ENCODE peak calls at places on chromosomes 13 and 19, in four cellular contexts. One of them, this sample, is unnamed. For H3K36me3, the result is how much of the 10 kb centered on the place peaks cover.

GRCh38 chr19:35852029-35852780 is at the start of gene NPHS1:
- DNase-seq in colonic mucosa: no peak
- DNase-seq in kidney: no peak
- DNase-seq in bronchial epithelial cell: no peak
- DNase-seq in this sample: no peak

GRCh38 chr19:39544201-39544903 is 4.4 kb upstream of the EID2 start:
- DNase-seq in kidney: no peak
- DNase-seq in colonic mucosa: no peak
- DNase-seq in bronchial epithelial cell: peak
- DNase-seq in this sample: no peak

GRCh38 chr13:113607477-113608245 is 23.1 kb downstream of the TFDP1 start:
- DNase-seq in bronchial epithelial cell: no peak
- DNase-seq in colonic mucosa: no peak
- DNase-seq in kidney: peak
- DNase-seq in this sample: no peak

GRCh38 chr13:42577538-42577937 is 3.6 kb downstream of the TNFSF11 start:
- DNase-seq in kidney: no peak
- DNase-seq in bronchial epithelial cell: no peak
- DNase-seq in colonic mucosa: no peak
- DNase-seq in this sample: no peak

GRCh38 chr13:25249001-25249543 is 38.2 kb downstream of the MTMR6 start:
- DNase-seq in bronchial epithelial cell: peak
- DNase-seq in kidney: no peak
- DNase-seq in colonic mucosa: no peak
- DNase-seq in this sample: no peak

GRCh38 chr13:75384881-75385707 is 96.9 kb downstream of the TBC1D4 start:
- DNase-seq in kidney: no peak
- DNase-seq in bronchial epithelial cell: no peak
- DNase-seq in colonic mucosa: no peak
- DNase-seq in this sample: no peak

GRCh38 chr19:2421581-2422306 is 5.6 kb downstream of the TIMM13 start:
- DNase-seq in kidney: no peak
- DNase-seq in colonic mucosa: no peak
- DNase-seq in bronchial epithelial cell: no peak
- DNase-seq in this sample: no peak

GRCh38 chr13:49292742-49293498 is 45.2 kb downstream of the CDADC1 start:
- DNase-seq in bronchial epithelial cell: no peak
- DNase-seq in kidney: no peak
- DNase-seq in colonic mucosa: no peak
- DNase-seq in this sample: no peak

GRCh38 chr19:4439243-4439642 is 18.4 kb downstream of the UBXN6 start:
- DNase-seq in kidney: no peak
- DNase-seq in bronchial epithelial cell: no peak
- DNase-seq in colonic mucosa: no peak
- DNase-seq in this sample: no peak

GRCh38 chr13:72527333-72527732 is 200.1 kb downstream of the MZT1 start:
- DNase-seq in bronchial epithelial cell: no peak
- DNase-seq in colonic mucosa: no peak
- DNase-seq in kidney: no peak
- DNase-seq in this sample: no peak

GRCh38 chr19:3243851-3244700 is 19.6 kb downstream of the CELF5 start:
- DNase-seq in bronchial epithelial cell: peak
- DNase-seq in kidney: no peak
- DNase-seq in colonic mucosa: peak
- DNase-seq in this sample: peak

GRCh38 chr19:43480574-43480973 is 15.2 kb upstream of the LYPD3 start:
- DNase-seq in kidney: no peak
- DNase-seq in colonic mucosa: no peak
- DNase-seq in bronchial epithelial cell: no peak
- DNase-seq in this sample: no peak

GRCh38 chr19:35332817-35333216 is 3.8 kb downstream of the CD22 start:
- DNase-seq in colonic mucosa: no peak
- DNase-seq in kidney: peak
- DNase-seq in bronchial epithelial cell: no peak
- DNase-seq in this sample: no peak

GRCh38 chr19:33301011-33301899 is 1.1 kb downstream of the CEBPA start:
- DNase-seq in kidney: peak
- DNase-seq in bronchial epithelial cell: no peak
- DNase-seq in colonic mucosa: no peak
- DNase-seq in this sample: peak

GRCh38 chr13:102141625-102142472 is 260.0 kb downstream of the FGF14 start:
- DNase-seq in kidney: no peak
- DNase-seq in bronchial epithelial cell: peak
- DNase-seq in colonic mucosa: no peak
- DNase-seq in this sample: no peak

GRCh38 chr13:41546372-41547252 is 89.3 kb downstream of the RGCC start:
- DNase-seq in kidney: no peak
- DNase-seq in bronchial epithelial cell: peak
- DNase-seq in colonic mucosa: peak
- DNase-seq in this sample: no peak

GRCh38 chr19:30411714-30412113 is 39.5 kb downstream of the ZNF536 start:
- DNase-seq in kidney: no peak
- DNase-seq in colonic mucosa: no peak
- DNase-seq in bronchial epithelial cell: no peak
- DNase-seq in this sample: no peak

GRCh38 chr19:35528218-35529038 is at the start of gene SBSN:
- DNase-seq in bronchial epithelial cell: peak
- DNase-seq in kidney: no peak
- DNase-seq in colonic mucosa: no peak
- DNase-seq in this sample: no peak

GRCh38 chr13:22940736-22941135 is 240.0 kb upstream of the SGCG start:
- DNase-seq in bronchial epithelial cell: no peak
- DNase-seq in kidney: peak
- DNase-seq in colonic mucosa: no peak
- DNase-seq in this sample: no peak

GRCh38 chr13:59038824-59039223 is 1124.9 kb downstream of the DIAPH3 start:
- DNase-seq in colonic mucosa: no peak
- DNase-seq in kidney: no peak
- DNase-seq in bronchial epithelial cell: peak
- DNase-seq in this sample: no peak

GRCh38 chr13:51673165-51673564 is 88.9 kb downstream of the WDFY2 start:
- DNase-seq in colonic mucosa: no peak
- DNase-seq in kidney: no peak
- DNase-seq in bronchial epithelial cell: no peak
- DNase-seq in this sample: no peak

GRCh38 chr19:42334697-42335373 is 9.4 kb downstream of the MEGF8 start:
- DNase-seq in bronchial epithelial cell: no peak
- DNase-seq in kidney: no peak
- DNase-seq in colonic mucosa: no peak
- DNase-seq in this sample: no peak

GRCh38 chr19:3984908-3985642 is at the start of gene EEF2:
- DNase-seq in kidney: peak
- DNase-seq in colonic mucosa: peak
- DNase-seq in bronchial epithelial cell: peak
- DNase-seq in this sample: peak

GRCh38 chr19:54534156-54534555 is 31.5 kb downstream of the LAIR2 start:
- DNase-seq in kidney: no peak
- DNase-seq in colonic mucosa: no peak
- DNase-seq in bronchial epithelial cell: no peak
- DNase-seq in this sample: no peak

GRCh38 chr19:43809762-43810696 is 7.8 kb upstream of the LYPD5 start:
- DNase-seq in colonic mucosa: no peak
- DNase-seq in bronchial epithelial cell: peak
- DNase-seq in kidney: no peak
- DNase-seq in this sample: no peak

GRCh38 chr19:37221136-37221535 is 3.1 kb downstream of the ZNF383 start:
- DNase-seq in colonic mucosa: no peak
- DNase-seq in bronchial epithelial cell: peak
- DNase-seq in kidney: no peak
- DNase-seq in this sample: no peak

GRCh38 chr13:25051065-25051464 is 44.9 kb upstream of the PABPC3 start:
- DNase-seq in kidney: no peak
- DNase-seq in colonic mucosa: no peak
- DNase-seq in bronchial epithelial cell: no peak
- DNase-seq in this sample: no peak

GRCh38 chr19:7645656-7646425 is 8.9 kb downstream of the STXBP2 start:
- DNase-seq in kidney: no peak
- DNase-seq in bronchial epithelial cell: no peak
- DNase-seq in colonic mucosa: no peak
- DNase-seq in this sample: no peak

GRCh38 chr19:16266586-16266942 is 58.1 kb upstream of the KLF2 start:
- DNase-seq in kidney: peak
- DNase-seq in colonic mucosa: no peak
- DNase-seq in bronchial epithelial cell: no peak
- DNase-seq in this sample: no peak

GRCh38 chr13:84430441-84430840 is 548.2 kb upstream of the SLITRK1 start:
- DNase-seq in colonic mucosa: no peak
- DNase-seq in kidney: no peak
- DNase-seq in bronchial epithelial cell: no peak
- DNase-seq in this sample: no peak

GRCh38 chr13:26440111-26440510 is 117.4 kb upstream of the WASF3 start:
- DNase-seq in bronchial epithelial cell: no peak
- DNase-seq in colonic mucosa: no peak
- DNase-seq in kidney: no peak
- DNase-seq in this sample: no peak

GRCh38 chr19:2976609-2977000 is 759 bp upstream of the TLE6 start:
- DNase-seq in bronchial epithelial cell: no peak
- DNase-seq in colonic mucosa: no peak
- DNase-seq in kidney: no peak
- DNase-seq in this sample: no peak

GRCh38 chr13:110363009-110363408 is 55.9 kb downstream of the COL4A2 start:
- DNase-seq in kidney: no peak
- DNase-seq in bronchial epithelial cell: no peak
- DNase-seq in colonic mucosa: no peak
- DNase-seq in this sample: no peak

GRCh38 chr13:95185851-95186250 is 115.4 kb downstream of the ABCC4 start:
- DNase-seq in colonic mucosa: no peak
- DNase-seq in bronchial epithelial cell: no peak
- DNase-seq in kidney: no peak
- DNase-seq in this sample: peak

GRCh38 chr19:57280913-57281425 is 684 bp downstream of the ZNF460 start:
- DNase-seq in colonic mucosa: no peak
- DNase-seq in kidney: no peak
- DNase-seq in bronchial epithelial cell: no peak
- DNase-seq in this sample: no peak

GRCh38 chr13:37868691-37869505 is 674 bp downstream of the TRPC4 start:
- DNase-seq in kidney: peak
- DNase-seq in colonic mucosa: no peak
- DNase-seq in bronchial epithelial cell: no peak
- DNase-seq in this sample: no peak

GRCh38 chr19:32372726-32373613 is 27.6 kb downstream of the ZNF507 start:
- DNase-seq in colonic mucosa: no peak
- DNase-seq in bronchial epithelial cell: no peak
- DNase-seq in kidney: no peak
- DNase-seq in this sample: no peak

DNA sequence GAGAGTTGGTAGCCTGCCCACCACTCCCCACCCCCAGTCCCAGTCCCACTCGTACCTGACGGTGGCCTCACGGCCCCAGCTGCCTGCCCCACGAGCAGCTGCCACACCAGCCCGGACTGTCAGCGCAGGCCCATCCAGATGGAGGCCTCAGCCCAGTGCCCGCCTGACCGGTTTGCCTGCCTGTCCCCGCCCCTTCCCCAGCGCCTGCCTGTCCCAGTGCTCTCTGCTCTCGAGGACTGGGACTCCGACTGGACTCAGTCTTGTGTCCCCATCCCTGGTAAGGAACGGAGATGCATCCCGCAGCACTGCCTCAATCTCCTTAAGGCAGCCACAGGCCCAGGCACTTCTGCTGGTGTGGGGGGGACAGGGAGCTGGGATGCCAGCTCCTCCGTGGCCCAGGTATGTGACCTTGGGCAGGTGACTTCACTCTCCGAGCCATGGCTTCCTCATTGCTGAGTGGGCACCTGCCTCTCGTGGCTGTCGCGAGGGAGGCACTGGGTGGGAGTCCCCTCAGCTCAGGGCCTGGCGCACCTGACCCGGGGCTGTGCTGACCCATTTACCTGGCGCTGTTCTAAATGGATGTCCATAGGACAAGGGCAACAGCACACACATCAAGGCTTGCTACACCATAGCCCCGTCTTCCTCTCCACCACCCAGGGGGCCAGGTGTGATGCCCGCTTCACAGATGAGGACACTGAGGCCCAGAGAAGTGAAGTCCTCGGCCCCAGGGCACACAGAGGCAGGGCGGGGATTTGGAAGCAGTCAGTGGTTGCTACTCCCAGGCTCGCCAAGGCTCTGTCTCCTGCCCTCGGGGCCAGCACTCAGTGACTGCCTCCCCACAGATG is at the start of gene NKPD1:
- DNase-seq in bronchial epithelial cell: peak
- DNase-seq in colonic mucosa: peak
- DNase-seq in kidney: peak
- DNase-seq in this sample: peak
- TF ChIP-seq CTCF in bronchial epithelial cell: no peak
- TF ChIP-seq CTCF in colonic mucosa: no peak
- TF ChIP-seq CTCF in kidney: no peak
- TF ChIP-seq CTCF in this sample: no peak

GRCh38 chr19:844300-844971 is 3.6 kb downstream of the PRTN3 start:
- DNase-seq in bronchial epithelial cell: no peak
- DNase-seq in colonic mucosa: no peak
- DNase-seq in kidney: no peak
- DNase-seq in this sample: no peak

GRCh38 chr19:840519-841206 is at the start of gene PRTN3:
- DNase-seq in kidney: no peak
- DNase-seq in bronchial epithelial cell: no peak
- DNase-seq in colonic mucosa: no peak
- DNase-seq in this sample: no peak

GRCh38 chr19:843180-843835 is 2.5 kb downstream of the PRTN3 start:
- DNase-seq in bronchial epithelial cell: no peak
- DNase-seq in colonic mucosa: no peak
- DNase-seq in kidney: no peak
- DNase-seq in this sample: peak

GRCh38 chr19:845707-846481 is 5.1 kb downstream of the PRTN3 start:
- DNase-seq in colonic mucosa: no peak
- DNase-seq in bronchial epithelial cell: no peak
- DNase-seq in kidney: no peak
- DNase-seq in this sample: no peak

GRCh38 chr19:843836-844299 is 3.1 kb downstream of the PRTN3 start:
- DNase-seq in colonic mucosa: no peak
- DNase-seq in kidney: no peak
- DNase-seq in bronchial epithelial cell: no peak
- DNase-seq in this sample: no peak
- H3K4me3 ChIP-seq in colonic mucosa: peak
- H3K4me3 ChIP-seq in kidney: no peak
- H3K4me3 ChIP-seq in bronchial epithelial cell: peak
- H3K4me3 ChIP-seq in this sample: no peak

DNA sequence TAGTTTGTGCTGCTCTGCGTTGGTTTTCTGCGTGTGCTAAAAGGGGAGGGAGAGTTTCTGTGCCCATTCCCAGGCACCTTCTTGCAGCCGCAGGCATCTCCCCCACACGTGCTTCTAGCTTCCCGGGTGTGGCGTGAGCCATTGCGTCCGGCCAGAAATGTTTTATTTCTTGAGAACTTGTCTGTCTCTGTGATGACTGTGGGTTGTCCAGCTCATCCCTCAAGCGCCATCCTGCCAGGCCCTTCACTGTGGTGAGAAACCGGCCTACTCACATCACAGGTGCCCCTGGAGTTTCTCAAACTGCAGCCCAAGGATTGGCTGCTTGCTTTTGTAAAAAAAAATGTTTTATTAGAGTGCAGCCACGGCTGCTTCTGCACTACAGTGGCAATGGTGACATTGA is 24.2 kb downstream of the EPN1 start:
- DNase-seq in kidney: no peak
- DNase-seq in bronchial epithelial cell: no peak
- DNase-seq in colonic mucosa: no peak
- DNase-seq in this sample: no peak
- H3K36me3 ChIP-seq in kidney: under half
- H3K36me3 ChIP-seq in bronchial epithelial cell: under half
- H3K36me3 ChIP-seq in colonic mucosa: under half
- H3K36me3 ChIP-seq in this sample: under half

GRCh38 chr19:17555929-17556813 is 722 bp downstream of the COLGALT1 start:
- DNase-seq in kidney: peak
- DNase-seq in colonic mucosa: peak
- DNase-seq in bronchial epithelial cell: peak
- DNase-seq in this sample: peak
- TF ChIP-seq CTCF in kidney: no peak
- TF ChIP-seq CTCF in colonic mucosa: no peak
- TF ChIP-seq CTCF in bronchial epithelial cell: no peak
- TF ChIP-seq CTCF in this sample: no peak

This sample was measured in mucosa of descending colon.